ENCODE peak calls at places on chromosome X, in six cellular contexts. P is activated naive CD8-positive, alpha-beta T cell treated with anti-CD3 and anti-CD28 coated beads, Interleukin-2, amount 50 U/mL, for 16 hours; Z is AG10803; K is activated naive CD4-positive, alpha-beta T cell treated with anti-CD3 and anti-CD28 coated beads, Interleukin-2, amount 10 ng/mL, durations not matched to agents 7 days and 5 days; A is upper lobe of right lung; L is fibroblast of pulmonary artery. R is an unnamed sample.

GRCh38 chrX:97060019-97060418 is 176.3 kb downstream of the RPA4 start:
- DNase-seq in L (no peak), P (no peak), Z (no peak), A (no peak), K (no peak), R (no peak)

GRCh38 chrX:20265726-20266681 is 705 bp downstream of the RPS6KA3 start:
- DNase-seq in Z (peak), P (no peak), L (peak), K (peak), A (peak), R (no peak)

GRCh38 chrX:139720136-139720535 is 12.2 kb upstream of the MCF2 start:
- DNase-seq in L (peak), Z (peak), K (no peak), P (no peak), A (no peak), R (peak)

GRCh38 chrX:12950851-12951589 is 23.9 kb upstream of the TMSB4X start:
- DNase-seq in Z (no peak), P (no peak), A (peak), K (peak), L (no peak), R (no peak)

GRCh38 chrX:38484607-38485498 is 76.5 kb upstream of the TSPAN7 start:
- DNase-seq in Z (no peak), L (no peak), A (peak), P (no peak), K (no peak), R (no peak)

GRCh38 chrX:41118156-41118555 is 32.9 kb downstream of the USP9X start:
- DNase-seq in A (no peak), K (peak), Z (no peak), P (no peak), L (no peak), R (no peak)

GRCh38 chrX:41688835-41689234 is at the start of gene GPR34:
- DNase-seq in K (peak), P (no peak), Z (no peak), A (no peak), L (no peak), R (no peak)

GRCh38 chrX:18931972-18932371 is 51.9 kb downstream of the PHKA2 start:
- DNase-seq in P (no peak), K (peak), Z (peak), A (no peak), L (peak), R (peak)

GRCh38 chrX:153557618-153558017 is 40.2 kb downstream of the ATP2B3 start:
- DNase-seq in K (no peak), A (no peak), P (no peak), Z (no peak), L (no peak), R (no peak)

GRCh38 chrX:133265331-133265730 is 47.2 kb upstream of the TFDP3 start:
- DNase-seq in Z (no peak), A (peak), K (no peak), L (no peak), P (no peak), R (no peak)

GRCh38 chrX:120604359-120604782 is 470 bp downstream of the MCTS1 start:
- DNase-seq in L (peak), A (no peak), Z (peak), P (no peak), K (peak), R (no peak)

R was measured in brain pericyte.